ENCODE peak calls at places on chromosomes 5 and 9, in four cellular contexts. One of them, this sample, is unnamed.

GRCh38 chr9:68706579-68707201 is 1.6 kb downstream of the PIP5K1B start:
- DNase-seq in HepG2: no peak
- DNase-seq in HCT116: no peak
- DNase-seq in K562: no peak
- DNase-seq in this sample: no peak

GRCh38 chr5:143442398-143442797 is 38.9 kb upstream of the NR3C1 start:
- DNase-seq in HepG2: no peak
- DNase-seq in HCT116: no peak
- DNase-seq in K562: no peak
- DNase-seq in this sample: no peak

GRCh38 chr9:135971892-135972291 is 10.7 kb upstream of the UBAC1 start:
- DNase-seq in HepG2: peak
- DNase-seq in HCT116: peak
- DNase-seq in K562: peak
- DNase-seq in this sample: no peak

GRCh38 chr5:59790399-59791130 is 103.0 kb downstream of the PDE4D start:
- DNase-seq in HepG2: no peak
- DNase-seq in HCT116: no peak
- DNase-seq in K562: no peak
- DNase-seq in this sample: no peak

GRCh38 chr9:137989156-137989555 is 111.6 kb downstream of the CACNA1B start:
- DNase-seq in HepG2: no peak
- DNase-seq in HCT116: no peak
- DNase-seq in K562: no peak
- DNase-seq in this sample: no peak

GRCh38 chr9:88005146-88005750 is 30.9 kb upstream of the CDK20 start:
- DNase-seq in HepG2: no peak
- DNase-seq in HCT116: no peak
- DNase-seq in K562: no peak
- DNase-seq in this sample: no peak

GRCh38 chr5:76956033-76956432 is 3.2 kb downstream of the CRHBP start:
- DNase-seq in HepG2: no peak
- DNase-seq in HCT116: no peak
- DNase-seq in K562: no peak
- DNase-seq in this sample: no peak

GRCh38 chr5:141121563-141121962 is at the start of gene PCDHB4:
- DNase-seq in HepG2: peak
- DNase-seq in HCT116: no peak
- DNase-seq in K562: no peak
- DNase-seq in this sample: peak

GRCh38 chr5:159906463-159906862 is 9.8 kb upstream of the ADRA1B start:
- DNase-seq in HepG2: no peak
- DNase-seq in HCT116: no peak
- DNase-seq in K562: no peak
- DNase-seq in this sample: no peak

GRCh38 chr5:102531506-102531905 is 32.7 kb upstream of the SLCO6A1 start:
- DNase-seq in HepG2: peak
- DNase-seq in HCT116: no peak
- DNase-seq in K562: no peak
- DNase-seq in this sample: no peak

GRCh38 chr5:160831801-160832200 is 20.2 kb downstream of the ATP10B start:
- DNase-seq in HepG2: no peak
- DNase-seq in HCT116: no peak
- DNase-seq in K562: no peak
- DNase-seq in this sample: no peak

GRCh38 chr5:9895305-9895650 is 265.1 kb upstream of the TAS2R1 start:
- DNase-seq in HepG2: no peak
- DNase-seq in HCT116: no peak
- DNase-seq in K562: no peak
- DNase-seq in this sample: no peak

GRCh38 chr5:83414601-83415000 is 56.9 kb upstream of the VCAN start:
- DNase-seq in HepG2: no peak
- DNase-seq in HCT116: no peak
- DNase-seq in K562: no peak
- DNase-seq in this sample: no peak

GRCh38 chr9:91664669-91665068 is 241.0 kb upstream of the NFIL3 start:
- DNase-seq in HepG2: no peak
- DNase-seq in HCT116: no peak
- DNase-seq in K562: no peak
- DNase-seq in this sample: no peak

GRCh38 chr9:112925058-112925641 is 34.5 kb upstream of the SLC46A2 start:
- DNase-seq in HepG2: peak
- DNase-seq in HCT116: peak
- DNase-seq in K562: peak
- DNase-seq in this sample: peak

GRCh38 chr5:89388872-89389271 is 505.9 kb upstream of the MEF2C start:
- DNase-seq in HepG2: no peak
- DNase-seq in HCT116: no peak
- DNase-seq in K562: no peak
- DNase-seq in this sample: no peak

GRCh38 chr9:130331061-130331460 is 65.5 kb downstream of the HMCN2 start:
- DNase-seq in HepG2: no peak
- DNase-seq in HCT116: no peak
- DNase-seq in K562: no peak
- DNase-seq in this sample: no peak

GRCh38 chr5:179470191-179470590 is 80.2 kb upstream of the RUFY1 start:
- DNase-seq in HepG2: no peak
- DNase-seq in HCT116: no peak
- DNase-seq in K562: no peak
- DNase-seq in this sample: no peak
- TF ChIP-seq ELF1 in HepG2: no peak
- TF ChIP-seq ELF1 in HCT116: no peak
- TF ChIP-seq ELF1 in K562: no peak
- TF ChIP-seq ELF1 in this sample: no peak

DNA sequence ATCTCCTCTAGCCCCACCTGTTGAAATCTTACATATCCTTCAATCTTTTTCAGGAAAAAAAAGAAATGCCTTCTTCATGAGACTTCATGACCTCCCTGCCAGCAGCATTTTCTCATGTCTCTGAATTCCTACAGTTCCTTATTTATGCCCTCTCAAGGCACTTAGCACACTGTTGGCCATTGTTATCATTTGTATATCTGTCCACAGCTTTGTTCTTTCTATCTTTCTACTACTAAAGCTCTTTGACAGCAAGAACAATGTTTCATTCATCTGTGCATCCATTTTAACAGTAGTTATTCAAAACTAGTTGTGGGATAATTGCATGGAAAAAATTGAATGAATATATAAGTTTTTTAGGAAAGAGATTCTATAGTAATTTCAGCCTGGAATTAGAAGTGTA is 20.9 kb upstream of the GZMA start:
- DNase-seq in HepG2: no peak
- DNase-seq in HCT116: no peak
- DNase-seq in K562: no peak
- DNase-seq in this sample: no peak
- H3K4me3 ChIP-seq in HepG2: no peak
- H3K4me3 ChIP-seq in HCT116: no peak
- H3K4me3 ChIP-seq in K562: no peak
- H3K4me3 ChIP-seq in this sample: no peak

DNA sequence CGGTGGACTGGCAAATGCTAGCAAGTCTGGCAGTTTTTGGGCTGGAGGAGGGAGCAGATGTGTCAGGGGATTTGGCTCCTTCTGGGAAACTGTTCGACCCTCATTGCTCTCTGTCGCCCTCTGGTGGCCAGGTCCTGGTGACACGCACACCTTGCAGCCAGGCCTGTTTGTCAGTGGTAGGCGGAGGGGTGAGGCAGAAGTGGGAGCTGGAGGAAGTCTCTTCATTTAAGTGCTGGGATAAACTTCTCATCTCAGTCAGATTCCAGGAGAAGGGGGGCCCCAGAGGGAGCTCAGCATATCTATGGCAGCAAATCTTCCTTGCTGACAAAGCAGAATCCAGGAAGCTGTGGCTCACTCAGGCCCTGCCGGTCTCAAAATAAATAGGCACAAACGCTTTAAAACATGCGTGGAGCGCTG is 326.5 kb downstream of the ZSWIM6 start:
- DNase-seq in HepG2: peak
- DNase-seq in HCT116: peak
- DNase-seq in K562: peak
- DNase-seq in this sample: peak
- TF ChIP-seq POLR2AphosphoS5 in HepG2: no peak
- TF ChIP-seq POLR2AphosphoS5 in HCT116: no peak
- TF ChIP-seq POLR2AphosphoS5 in K562: no peak
- TF ChIP-seq POLR2AphosphoS5 in this sample: no peak

GRCh38 chr9:105501414-105501813 is 53.6 kb downstream of the FSD1L start:
- DNase-seq in HepG2: no peak
- DNase-seq in HCT116: no peak
- DNase-seq in K562: no peak
- DNase-seq in this sample: no peak

GRCh38 chr9:105500108-105500766 is 52.4 kb downstream of the FSD1L start:
- DNase-seq in HepG2: no peak
- DNase-seq in HCT116: no peak
- DNase-seq in K562: no peak
- DNase-seq in this sample: no peak

GRCh38 chr9:105497704-105498103 is 49.9 kb downstream of the FSD1L start:
- DNase-seq in HepG2: no peak
- DNase-seq in HCT116: no peak
- DNase-seq in K562: no peak
- DNase-seq in this sample: no peak

GRCh38 chr9:105503873-105504272 is 54.1 kb upstream of the FKTN start:
- DNase-seq in HepG2: no peak
- DNase-seq in HCT116: no peak
- DNase-seq in K562: no peak
- DNase-seq in this sample: no peak

DNA sequence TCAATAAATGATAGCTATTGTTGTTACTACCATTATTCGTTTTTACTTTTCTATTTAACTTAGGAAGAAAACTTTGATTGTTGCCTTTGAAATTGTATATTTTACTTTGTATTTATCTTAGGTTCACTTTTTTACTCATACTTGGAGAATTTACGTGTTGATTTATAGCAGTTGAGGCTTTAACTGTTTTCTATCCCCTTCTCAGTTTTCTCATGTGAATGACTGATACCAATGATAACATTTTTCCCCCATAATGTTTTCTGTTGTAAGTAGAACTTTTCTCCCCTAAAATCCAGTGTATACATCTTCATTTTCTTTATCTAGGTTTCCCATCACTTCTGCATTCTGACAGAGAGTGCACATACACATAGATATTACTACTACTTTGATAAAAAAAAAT is 54.4 kb downstream of the FSD1L start:
- DNase-seq in HepG2: no peak
- DNase-seq in HCT116: no peak
- DNase-seq in K562: no peak
- DNase-seq in this sample: no peak
- TF ChIP-seq ELF1 in HepG2: no peak
- TF ChIP-seq ELF1 in HCT116: no peak
- TF ChIP-seq ELF1 in K562: no peak
- TF ChIP-seq ELF1 in this sample: no peak

GRCh38 chr5:178252258-178252657 is 19.7 kb upstream of the PHYKPL start:
- DNase-seq in HepG2: no peak
- DNase-seq in HCT116: no peak
- DNase-seq in K562: no peak
- DNase-seq in this sample: no peak

GRCh38 chr5:178247481-178248456 is 15.2 kb upstream of the PHYKPL start:
- DNase-seq in HepG2: no peak
- DNase-seq in HCT116: no peak
- DNase-seq in K562: no peak
- DNase-seq in this sample: peak

GRCh38 chr5:178248750-178249149 is 16.1 kb upstream of the PHYKPL start:
- DNase-seq in HepG2: no peak
- DNase-seq in HCT116: no peak
- DNase-seq in K562: no peak
- DNase-seq in this sample: no peak

GRCh38 chr5:178249191-178249989 is 16.8 kb upstream of the PHYKPL start:
- DNase-seq in HepG2: no peak
- DNase-seq in HCT116: no peak
- DNase-seq in K562: no peak
- DNase-seq in this sample: no peak

DNA sequence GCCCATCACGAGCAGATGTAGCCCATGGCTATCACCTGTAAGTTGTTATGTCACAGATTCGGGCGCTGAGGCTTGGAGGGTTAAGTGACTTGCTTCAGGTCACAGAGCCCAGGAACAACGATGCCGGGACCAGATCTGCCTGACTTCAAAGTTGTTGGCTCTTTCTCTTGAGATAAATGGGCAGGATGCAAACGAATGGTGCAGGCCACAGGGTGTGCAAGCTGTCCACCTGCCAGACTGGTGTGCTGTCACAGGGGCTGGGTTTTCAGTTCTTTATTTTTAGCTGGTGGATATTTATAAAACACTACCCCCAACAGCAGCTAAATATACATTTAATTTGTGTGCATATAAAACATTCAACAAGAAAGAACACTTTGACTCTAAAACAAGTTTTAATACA is 17.7 kb upstream of the PHYKPL start:
- DNase-seq in HepG2: no peak
- DNase-seq in HCT116: no peak
- DNase-seq in K562: no peak
- DNase-seq in this sample: no peak
- H3K4me3 ChIP-seq in HepG2: no peak
- H3K4me3 ChIP-seq in HCT116: no peak
- H3K4me3 ChIP-seq in K562: no peak
- H3K4me3 ChIP-seq in this sample: no peak

DNA sequence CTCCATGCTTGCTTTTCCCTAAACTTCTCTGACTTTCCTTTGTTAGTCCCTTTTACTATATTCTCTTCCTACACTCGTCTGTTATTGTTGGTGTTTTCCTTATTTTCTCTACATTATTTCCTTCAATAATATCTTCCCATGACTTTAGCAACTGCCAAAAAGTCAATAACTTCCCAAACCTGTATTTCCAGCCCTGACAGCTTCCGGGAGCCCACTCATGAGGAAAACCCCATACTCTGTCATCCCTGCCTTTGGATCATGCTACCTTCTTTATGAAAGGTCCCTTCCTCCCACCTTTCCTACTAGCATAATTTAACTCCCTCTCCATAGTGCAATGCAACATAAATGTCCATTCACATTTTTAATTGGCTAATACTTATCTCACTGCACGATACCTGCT is 144.0 kb upstream of the CDH6 start:
- DNase-seq in HepG2: no peak
- DNase-seq in HCT116: no peak
- DNase-seq in K562: no peak
- DNase-seq in this sample: no peak
- TF ChIP-seq POLR2AphosphoS5 in HepG2: no peak
- TF ChIP-seq POLR2AphosphoS5 in HCT116: no peak
- TF ChIP-seq POLR2AphosphoS5 in K562: no peak
- TF ChIP-seq POLR2AphosphoS5 in this sample: no peak

GRCh38 chr5:54066433-54066832 is 243.9 kb downstream of the ARL15 start:
- DNase-seq in HepG2: no peak
- DNase-seq in HCT116: no peak
- DNase-seq in K562: no peak
- DNase-seq in this sample: no peak

GRCh38 chr5:54063817-54064216 is 246.6 kb downstream of the ARL15 start:
- DNase-seq in HepG2: no peak
- DNase-seq in HCT116: no peak
- DNase-seq in K562: no peak
- DNase-seq in this sample: no peak

GRCh38 chr5:54062958-54063357 is 247.4 kb downstream of the ARL15 start:
- DNase-seq in HepG2: no peak
- DNase-seq in HCT116: no peak
- DNase-seq in K562: no peak
- DNase-seq in this sample: no peak
- TF ChIP-seq ELF1 in HepG2: no peak
- TF ChIP-seq ELF1 in HCT116: no peak
- TF ChIP-seq ELF1 in K562: no peak
- TF ChIP-seq ELF1 in this sample: no peak